ENCODE peak calls at places on chromosomes 13 and 19, in nine cellular contexts. One of them, this sample, is unnamed.

GRCh38 chr13:37144661-37145060 is 39.2 kb upstream of the CSNK1A1L start:
- DNase-seq in frontal cortex: no peak
- DNase-seq in EL: no peak
- DNase-seq in NCI-H82: no peak
- DNase-seq in GM10248: no peak
- DNase-seq in mucosa of gallbladder: no peak
- DNase-seq in hepatic stellate cell: no peak
- DNase-seq in posterior vena cava: no peak
- DNase-seq in choroid plexus epithelial cell: peak
- DNase-seq in this sample: no peak

GRCh38 chr19:51607920-51608562 is 22.2 kb downstream of the SIGLEC5 start:
- DNase-seq in frontal cortex: no peak
- DNase-seq in EL: peak
- DNase-seq in NCI-H82: peak
- DNase-seq in GM10248: peak
- DNase-seq in mucosa of gallbladder: peak
- DNase-seq in hepatic stellate cell: peak
- DNase-seq in posterior vena cava: peak
- DNase-seq in choroid plexus epithelial cell: peak
- DNase-seq in this sample: peak

GRCh38 chr13:111539252-111539651 is 218.8 kb downstream of the TEX29 start:
- DNase-seq in frontal cortex: no peak
- DNase-seq in EL: no peak
- DNase-seq in NCI-H82: no peak
- DNase-seq in GM10248: no peak
- DNase-seq in mucosa of gallbladder: no peak
- DNase-seq in hepatic stellate cell: no peak
- DNase-seq in posterior vena cava: peak
- DNase-seq in choroid plexus epithelial cell: no peak
- DNase-seq in this sample: no peak

GRCh38 chr13:30737511-30738342 is 2.4 kb downstream of the ALOX5AP start:
- DNase-seq in frontal cortex: no peak
- DNase-seq in EL: no peak
- DNase-seq in NCI-H82: no peak
- DNase-seq in GM10248: no peak
- DNase-seq in mucosa of gallbladder: no peak
- DNase-seq in hepatic stellate cell: no peak
- DNase-seq in posterior vena cava: no peak
- DNase-seq in choroid plexus epithelial cell: no peak
- DNase-seq in this sample: no peak

GRCh38 chr19:46442808-46443450 is 14.2 kb upstream of the PNMA8C start:
- DNase-seq in frontal cortex: no peak
- DNase-seq in EL: peak
- DNase-seq in NCI-H82: no peak
- DNase-seq in GM10248: no peak
- DNase-seq in mucosa of gallbladder: peak
- DNase-seq in hepatic stellate cell: peak
- DNase-seq in posterior vena cava: no peak
- DNase-seq in choroid plexus epithelial cell: peak
- DNase-seq in this sample: peak

GRCh38 chr19:47485210-47485609 is 1.2 kb upstream of the KPTN start:
- DNase-seq in frontal cortex: no peak
- DNase-seq in EL: no peak
- DNase-seq in NCI-H82: no peak
- DNase-seq in GM10248: no peak
- DNase-seq in mucosa of gallbladder: no peak
- DNase-seq in hepatic stellate cell: no peak
- DNase-seq in posterior vena cava: no peak
- DNase-seq in choroid plexus epithelial cell: no peak
- DNase-seq in this sample: no peak

GRCh38 chr19:32570081-32570785 is 10.8 kb upstream of the PDCD5 start:
- DNase-seq in frontal cortex: peak
- DNase-seq in EL: peak
- DNase-seq in NCI-H82: peak
- DNase-seq in GM10248: peak
- DNase-seq in mucosa of gallbladder: peak
- DNase-seq in hepatic stellate cell: peak
- DNase-seq in posterior vena cava: no peak
- DNase-seq in choroid plexus epithelial cell: peak
- DNase-seq in this sample: peak

GRCh38 chr13:113586661-113587479 is 2.3 kb downstream of the TFDP1 start:
- DNase-seq in frontal cortex: no peak
- DNase-seq in EL: no peak
- DNase-seq in NCI-H82: no peak
- DNase-seq in GM10248: peak
- DNase-seq in mucosa of gallbladder: no peak
- DNase-seq in hepatic stellate cell: no peak
- DNase-seq in posterior vena cava: peak
- DNase-seq in choroid plexus epithelial cell: no peak
- DNase-seq in this sample: no peak

GRCh38 chr19:21566073-21566472 is 60.7 kb downstream of the ZNF429 start:
- DNase-seq in frontal cortex: no peak
- DNase-seq in EL: no peak
- DNase-seq in NCI-H82: peak
- DNase-seq in GM10248: no peak
- DNase-seq in mucosa of gallbladder: no peak
- DNase-seq in hepatic stellate cell: no peak
- DNase-seq in posterior vena cava: no peak
- DNase-seq in choroid plexus epithelial cell: no peak
- DNase-seq in this sample: no peak

GRCh38 chr13:64639206-64639605 is 2590.9 kb downstream of the PCDH9 start:
- DNase-seq in frontal cortex: no peak
- DNase-seq in EL: peak
- DNase-seq in NCI-H82: no peak
- DNase-seq in GM10248: no peak
- DNase-seq in mucosa of gallbladder: no peak
- DNase-seq in hepatic stellate cell: no peak
- DNase-seq in posterior vena cava: no peak
- DNase-seq in choroid plexus epithelial cell: peak
- DNase-seq in this sample: peak

GRCh38 chr19:48379058-48379457 is 12.3 kb downstream of the KDELR1 start:
- DNase-seq in frontal cortex: no peak
- DNase-seq in EL: no peak
- DNase-seq in NCI-H82: no peak
- DNase-seq in GM10248: no peak
- DNase-seq in mucosa of gallbladder: no peak
- DNase-seq in hepatic stellate cell: no peak
- DNase-seq in posterior vena cava: no peak
- DNase-seq in choroid plexus epithelial cell: no peak
- DNase-seq in this sample: peak

GRCh38 chr19:49014123-49014869 is 2.6 kb downstream of the LHB start:
- DNase-seq in frontal cortex: no peak
- DNase-seq in EL: peak
- DNase-seq in NCI-H82: peak
- DNase-seq in GM10248: no peak
- DNase-seq in mucosa of gallbladder: no peak
- DNase-seq in hepatic stellate cell: no peak
- DNase-seq in posterior vena cava: no peak
- DNase-seq in choroid plexus epithelial cell: no peak
- DNase-seq in this sample: no peak

GRCh38 chr19:17370026-17370587 is 7.0 kb downstream of the PLVAP start:
- DNase-seq in frontal cortex: no peak
- DNase-seq in EL: no peak
- DNase-seq in NCI-H82: no peak
- DNase-seq in GM10248: peak
- DNase-seq in mucosa of gallbladder: no peak
- DNase-seq in hepatic stellate cell: no peak
- DNase-seq in posterior vena cava: no peak
- DNase-seq in choroid plexus epithelial cell: peak
- DNase-seq in this sample: no peak

GRCh38 chr13:99308481-99309087 is 1.4 kb upstream of the GPR183 start:
- DNase-seq in frontal cortex: no peak
- DNase-seq in EL: peak
- DNase-seq in NCI-H82: no peak
- DNase-seq in GM10248: no peak
- DNase-seq in mucosa of gallbladder: no peak
- DNase-seq in hepatic stellate cell: no peak
- DNase-seq in posterior vena cava: no peak
- DNase-seq in choroid plexus epithelial cell: peak
- DNase-seq in this sample: no peak

GRCh38 chr13:48216204-48216711 is 16.7 kb upstream of the ITM2B start:
- DNase-seq in frontal cortex: no peak
- DNase-seq in EL: no peak
- DNase-seq in NCI-H82: no peak
- DNase-seq in GM10248: no peak
- DNase-seq in mucosa of gallbladder: no peak
- DNase-seq in hepatic stellate cell: no peak
- DNase-seq in posterior vena cava: no peak
- DNase-seq in choroid plexus epithelial cell: no peak
- DNase-seq in this sample: no peak

GRCh38 chr13:97743946-97744345 is 209.5 kb upstream of the IPO5 start:
- DNase-seq in frontal cortex: no peak
- DNase-seq in EL: peak
- DNase-seq in NCI-H82: no peak
- DNase-seq in GM10248: no peak
- DNase-seq in mucosa of gallbladder: no peak
- DNase-seq in hepatic stellate cell: peak
- DNase-seq in posterior vena cava: no peak
- DNase-seq in choroid plexus epithelial cell: peak
- DNase-seq in this sample: no peak

GRCh38 chr13:110261166-110262081 is 45.5 kb downstream of the COL4A1 start:
- DNase-seq in frontal cortex: no peak
- DNase-seq in EL: no peak
- DNase-seq in NCI-H82: no peak
- DNase-seq in GM10248: no peak
- DNase-seq in mucosa of gallbladder: no peak
- DNase-seq in hepatic stellate cell: no peak
- DNase-seq in posterior vena cava: no peak
- DNase-seq in choroid plexus epithelial cell: no peak
- DNase-seq in this sample: no peak

GRCh38 chr13:98033277-98034247 is 80.1 kb downstream of the IPO5 start:
- DNase-seq in frontal cortex: no peak
- DNase-seq in EL: peak
- DNase-seq in NCI-H82: peak
- DNase-seq in GM10248: no peak
- DNase-seq in mucosa of gallbladder: peak
- DNase-seq in hepatic stellate cell: peak
- DNase-seq in posterior vena cava: no peak
- DNase-seq in choroid plexus epithelial cell: peak
- DNase-seq in this sample: peak

GRCh38 chr19:41144403-41144802 is 30.2 kb downstream of the CYP2F1 start:
- DNase-seq in frontal cortex: no peak
- DNase-seq in EL: peak
- DNase-seq in NCI-H82: peak
- DNase-seq in GM10248: peak
- DNase-seq in mucosa of gallbladder: peak
- DNase-seq in hepatic stellate cell: peak
- DNase-seq in posterior vena cava: peak
- DNase-seq in choroid plexus epithelial cell: peak
- DNase-seq in this sample: peak

GRCh38 chr19:30073152-30074000 is 131.3 kb downstream of the URI1 start:
- DNase-seq in frontal cortex: no peak
- DNase-seq in EL: no peak
- DNase-seq in NCI-H82: no peak
- DNase-seq in GM10248: no peak
- DNase-seq in mucosa of gallbladder: no peak
- DNase-seq in hepatic stellate cell: no peak
- DNase-seq in posterior vena cava: peak
- DNase-seq in choroid plexus epithelial cell: no peak
- DNase-seq in this sample: no peak

GRCh38 chr13:44303681-44304432 is 69.8 kb upstream of the SERP2 start:
- DNase-seq in frontal cortex: no peak
- DNase-seq in EL: no peak
- DNase-seq in NCI-H82: no peak
- DNase-seq in GM10248: no peak
- DNase-seq in mucosa of gallbladder: peak
- DNase-seq in hepatic stellate cell: no peak
- DNase-seq in posterior vena cava: peak
- DNase-seq in choroid plexus epithelial cell: peak
- DNase-seq in this sample: no peak

GRCh38 chr19:2775556-2776430 is 7.3 kb downstream of the SGTA start:
- DNase-seq in frontal cortex: no peak
- DNase-seq in EL: peak
- DNase-seq in NCI-H82: no peak
- DNase-seq in GM10248: peak
- DNase-seq in mucosa of gallbladder: peak
- DNase-seq in hepatic stellate cell: peak
- DNase-seq in posterior vena cava: peak
- DNase-seq in choroid plexus epithelial cell: peak
- DNase-seq in this sample: no peak

GRCh38 chr19:964761-965694 is 19.1 kb upstream of the WDR18 start:
- DNase-seq in frontal cortex: no peak
- DNase-seq in EL: no peak
- DNase-seq in NCI-H82: peak
- DNase-seq in GM10248: no peak
- DNase-seq in mucosa of gallbladder: no peak
- DNase-seq in hepatic stellate cell: no peak
- DNase-seq in posterior vena cava: no peak
- DNase-seq in choroid plexus epithelial cell: peak
- DNase-seq in this sample: peak

GRCh38 chr13:51681037-51681678 is 96.9 kb downstream of the WDFY2 start:
- DNase-seq in frontal cortex: no peak
- DNase-seq in EL: peak
- DNase-seq in NCI-H82: no peak
- DNase-seq in GM10248: no peak
- DNase-seq in mucosa of gallbladder: no peak
- DNase-seq in hepatic stellate cell: peak
- DNase-seq in posterior vena cava: no peak
- DNase-seq in choroid plexus epithelial cell: peak
- DNase-seq in this sample: peak

GRCh38 chr19:23817519-23817918 is 58.8 kb upstream of the ZNF681 start:
- DNase-seq in frontal cortex: no peak
- DNase-seq in EL: peak
- DNase-seq in NCI-H82: peak
- DNase-seq in GM10248: no peak
- DNase-seq in mucosa of gallbladder: peak
- DNase-seq in hepatic stellate cell: peak
- DNase-seq in posterior vena cava: no peak
- DNase-seq in choroid plexus epithelial cell: peak
- DNase-seq in this sample: peak

GRCh38 chr13:100528353-100528752 is 60.2 kb downstream of the GGACT start:
- DNase-seq in frontal cortex: no peak
- DNase-seq in EL: no peak
- DNase-seq in NCI-H82: no peak
- DNase-seq in GM10248: no peak
- DNase-seq in mucosa of gallbladder: no peak
- DNase-seq in hepatic stellate cell: no peak
- DNase-seq in posterior vena cava: no peak
- DNase-seq in choroid plexus epithelial cell: no peak
- DNase-seq in this sample: no peak

GRCh38 chr13:94464771-94465170 is 14.7 kb downstream of the DCT start:
- DNase-seq in frontal cortex: no peak
- DNase-seq in EL: no peak
- DNase-seq in NCI-H82: peak
- DNase-seq in GM10248: no peak
- DNase-seq in mucosa of gallbladder: no peak
- DNase-seq in hepatic stellate cell: no peak
- DNase-seq in posterior vena cava: no peak
- DNase-seq in choroid plexus epithelial cell: no peak
- DNase-seq in this sample: no peak

GRCh38 chr13:47175172-47175806 is 278.4 kb upstream of the HTR2A start:
- DNase-seq in frontal cortex: no peak
- DNase-seq in EL: peak
- DNase-seq in NCI-H82: no peak
- DNase-seq in GM10248: no peak
- DNase-seq in mucosa of gallbladder: no peak
- DNase-seq in hepatic stellate cell: peak
- DNase-seq in posterior vena cava: no peak
- DNase-seq in choroid plexus epithelial cell: peak
- DNase-seq in this sample: peak

GRCh38 chr13:50732712-50733111 is 110.8 kb downstream of the DLEU7 start:
- DNase-seq in frontal cortex: no peak
- DNase-seq in EL: peak
- DNase-seq in NCI-H82: no peak
- DNase-seq in GM10248: no peak
- DNase-seq in mucosa of gallbladder: no peak
- DNase-seq in hepatic stellate cell: no peak
- DNase-seq in posterior vena cava: no peak
- DNase-seq in choroid plexus epithelial cell: peak
- DNase-seq in this sample: no peak

GRCh38 chr19:43638991-43639494 is 607 bp downstream of the CADM4 start:
- DNase-seq in frontal cortex: no peak
- DNase-seq in EL: no peak
- DNase-seq in NCI-H82: no peak
- DNase-seq in GM10248: no peak
- DNase-seq in mucosa of gallbladder: no peak
- DNase-seq in hepatic stellate cell: no peak
- DNase-seq in posterior vena cava: no peak
- DNase-seq in choroid plexus epithelial cell: no peak
- DNase-seq in this sample: no peak

GRCh38 chr19:1041835-1042685 is 2.2 kb downstream of the ABCA7 start:
- DNase-seq in frontal cortex: no peak
- DNase-seq in EL: no peak
- DNase-seq in NCI-H82: peak
- DNase-seq in GM10248: no peak
- DNase-seq in mucosa of gallbladder: no peak
- DNase-seq in hepatic stellate cell: peak
- DNase-seq in posterior vena cava: no peak
- DNase-seq in choroid plexus epithelial cell: no peak
- DNase-seq in this sample: peak

This sample was measured in PC-3.